ENCODE peak calls at places on chromosomes 12 and 14, in six cellular contexts. P is heart right ventricle, O is heart left ventricle, E is lung, C is AG04450, A is AG09309. N is an unnamed sample.
A peak's percentile ranks its signal among the peaks of the same experiment; 100 is the strongest.

GRCh38 chr12:112252184-112252583 is 126.8 kb downstream of the TRAFD1 start:
- DNase-seq in E (peak; percentile 68), C (no peak), A (no peak), O (no peak), P (no peak), N (no peak)

GRCh38 chr12:119940881-119941280 is 48.2 kb upstream of the BICDL1 start:
- DNase-seq in C (no peak), O (no peak), A (peak; percentile 13), E (no peak), P (no peak), N (no peak)

GRCh38 chr14:104600141-104600643 is 4.4 kb downstream of the TMEM179 start:
- DNase-seq in A (no peak), C (no peak), O (no peak), E (no peak), P (no peak), N (no peak)

GRCh38 chr14:60249321-60250251 is 565 bp downstream of the PPM1A start:
- DNase-seq in C (no peak), A (no peak), P (peak; percentile 72), O (peak; percentile 83), E (peak; percentile 71), N (peak; percentile 86)

GRCh38 chr14:105167303-105168092 is 1.1 kb downstream of the JAG2 start:
- DNase-seq in P (no peak), O (no peak), A (no peak), C (no peak), E (no peak), N (no peak)

GRCh38 chr14:88426271-88426670 is 40.8 kb downstream of the SPATA7 start:
- DNase-seq in A (no peak), P (no peak), C (peak; percentile 10), O (no peak), E (no peak), N (no peak)

GRCh38 chr12:121797937-121798801 is 4.7 kb upstream of the RHOF start:
- DNase-seq in E (peak; percentile 61), C (no peak), O (peak; percentile 90), P (peak; percentile 83), A (no peak), N (peak; percentile 89)

GRCh38 chr14:68466491-68466977 is 326.3 kb downstream of the ZFP36L1 start:
- DNase-seq in A (peak; percentile 72), O (peak; percentile 29), C (peak; percentile 68), E (no peak), P (no peak), N (no peak)

GRCh38 chr14:51205486-51205885 is 34.6 kb upstream of the TMX1 start:
- DNase-seq in C (no peak), E (no peak), P (no peak), O (no peak), A (no peak), N (no peak)

GRCh38 chr12:129106772-129107171 is 253.5 kb downstream of the GLT1D1 start:
- DNase-seq in A (no peak), O (no peak), P (no peak), C (no peak), E (no peak), N (no peak)

GRCh38 chr12:5114436-5114835 is 70.8 kb downstream of the KCNA5 start:
- DNase-seq in C (no peak), A (no peak), P (no peak), E (peak; percentile 41), O (no peak), N (no peak)

GRCh38 chr12:59393506-59393905 is 202.3 kb upstream of the SLC16A7 start:
- DNase-seq in E (no peak), O (no peak), P (no peak), A (no peak), C (no peak), N (no peak)

GRCh38 chr12:95520825-95521224 is 30.5 kb downstream of the USP44 start:
- DNase-seq in A (no peak), C (no peak), O (no peak), P (no peak), E (no peak), N (no peak)

GRCh38 chr12:96194901-96195844 is 998 bp downstream of the ELK3 start:
- DNase-seq in P (no peak), A (no peak), E (peak; percentile 53), C (peak; percentile 61), O (peak; percentile 46), N (peak; percentile 63)

GRCh38 chr12:104519190-104519857 is 62.6 kb downstream of the CHST11 start:
- DNase-seq in C (no peak), A (no peak), E (no peak), O (no peak), P (no peak), N (no peak)

GRCh38 chr12:95532851-95533250 is 18.4 kb downstream of the USP44 start:
- DNase-seq in O (no peak), E (no peak), P (no peak), C (no peak), A (peak; percentile 27), N (no peak)

GRCh38 chr12:130227641-130228040 is 65.4 kb downstream of the FZD10 start:
- DNase-seq in O (no peak), P (no peak), C (no peak), E (no peak), A (no peak), N (no peak)

GRCh38 chr14:49999216-49999761 is 106.4 kb downstream of the ARF6 start:
- DNase-seq in O (peak; percentile 85), A (no peak), C (no peak), P (peak; percentile 82), E (peak; percentile 73), N (peak; percentile 93)

GRCh38 chr12:88056571-88056970 is 27.4 kb upstream of the C12orf50 start:
- DNase-seq in P (no peak), A (no peak), C (no peak), O (no peak), E (no peak), N (no peak)

GRCh38 chr14:97218713-97219355 is 421.7 kb downstream of the VRK1 start:
- DNase-seq in E (no peak), P (no peak), C (no peak), A (no peak), O (no peak), N (no peak)

GRCh38 chr14:92655372-92655771 is 93.1 kb downstream of the LGMN start:
- DNase-seq in C (no peak), O (no peak), A (no peak), E (no peak), P (no peak), N (no peak)

GRCh38 chr14:22002860-22003284 is 329.3 kb upstream of the OR4E1 start:
- DNase-seq in O (no peak), E (no peak), C (no peak), A (no peak), P (no peak), N (no peak)
- TF ChIP-seq CTCF in O (no peak), E (no peak), C (peak; percentile 6), A (no peak), P (no peak), N (no peak)

GRCh38 chr12:124836759-124837158 is 26.9 kb downstream of the SCARB1 start:
- DNase-seq in C (no peak), O (no peak), A (no peak), P (no peak), E (no peak), N (no peak)

GRCh38 chr12:124834822-124835221 is 28.8 kb downstream of the SCARB1 start:
- DNase-seq in A (no peak), P (no peak), C (no peak), O (no peak), E (no peak), N (no peak)

GRCh38 chr12:124835652-124836410 is 27.8 kb downstream of the SCARB1 start:
- DNase-seq in O (no peak), P (no peak), E (no peak), C (no peak), A (no peak), N (no peak)

GRCh38 chr12:124837958-124838803 is 25.5 kb downstream of the SCARB1 start:
- DNase-seq in O (peak; percentile 88), C (peak; percentile 83), E (peak; percentile 34), P (peak; percentile 87), A (peak; percentile 94), N (peak; percentile 94)

GRCh38 chr12:124837249-124837897 is 26.3 kb downstream of the SCARB1 start:
- DNase-seq in E (no peak), A (no peak), C (no peak), P (no peak), O (no peak), N (no peak)
- TF ChIP-seq CTCF in E (no peak), A (no peak), C (no peak), P (no peak), O (no peak), N (no peak)

GRCh38 chr14:106802413-106803364 is 1276.3 kb downstream of the TMEM121 start:
- DNase-seq in A (no peak), O (no peak), E (no peak), P (no peak), C (no peak), N (peak; percentile 51)
- TF ChIP-seq CTCF in A (no peak), O (no peak), E (no peak), P (no peak), C (no peak), N (no peak)

GRCh38 chr12:46133751-46134150 is 135.1 kb downstream of the SLC38A1 start:
- DNase-seq in A (no peak), P (no peak), E (no peak), C (no peak), O (no peak), N (no peak)

GRCh38 chr12:46135750-46136149 is 133.1 kb downstream of the SLC38A1 start:
- DNase-seq in P (no peak), C (no peak), O (no peak), E (no peak), A (no peak), N (no peak)

GRCh38 chr12:46134852-46135251 is 134.0 kb downstream of the SLC38A1 start:
- DNase-seq in E (no peak), O (no peak), C (no peak), P (no peak), A (no peak), N (no peak)

GRCh38 chr12:46134205-46134811 is 134.5 kb downstream of the SLC38A1 start:
- DNase-seq in C (no peak), O (no peak), P (no peak), E (no peak), A (no peak), N (no peak)

GRCh38 chr12:46131729-46132128 is 137.1 kb downstream of the SLC38A1 start:
- DNase-seq in P (no peak), E (no peak), C (no peak), O (no peak), A (no peak), N (no peak)
- TF ChIP-seq CTCF in P (no peak), E (no peak), C (no peak), O (no peak), A (no peak), N (no peak)

GRCh38 chr12:132478845-132479244 is 11.1 kb upstream of the FBRSL1 start:
- DNase-seq in E (no peak), P (no peak), C (no peak), O (no peak), A (no peak), N (no peak)
- TF ChIP-seq CTCF in E (no peak), P (no peak), C (peak; percentile 13), O (no peak), A (peak; percentile 14), N (no peak)

GRCh38 chr12:77319141-77319540 is 253.8 kb upstream of the E2F7 start:
- DNase-seq in A (no peak), E (no peak), P (no peak), O (no peak), C (no peak), N (no peak)

DNA sequence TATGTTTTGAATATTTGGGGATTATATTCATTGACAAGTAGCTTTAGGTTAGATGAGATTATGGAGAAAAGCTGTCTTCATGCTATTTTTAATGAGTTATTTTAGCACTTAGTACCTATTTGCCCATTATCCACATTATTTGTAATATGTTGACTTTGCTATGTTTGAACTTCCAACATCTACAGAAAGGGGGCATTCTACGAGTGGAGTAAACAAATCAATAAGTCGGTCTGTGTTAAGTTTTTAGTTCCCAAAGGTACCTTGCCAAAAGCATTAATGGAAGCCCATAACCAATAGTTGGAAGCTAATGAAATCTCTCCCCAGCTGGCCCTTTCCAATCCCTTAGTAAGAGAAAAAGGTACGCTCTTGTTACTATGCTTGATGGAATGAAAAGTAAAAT is 250.0 kb upstream of the E2F7 start:
- DNase-seq in A (no peak), P (no peak), E (no peak), O (no peak), C (no peak), N (no peak)
- TF ChIP-seq CTCF in A (no peak), P (no peak), E (no peak), O (no peak), C (peak; percentile 5), N (no peak)

N was measured in mucosa of descending colon.